ENCODE peak calls at places on chromosomes 13 and 19, in eight cellular contexts. X is IMR-90; U is left ventricle myocardium inferior; I is Caco-2; W is OCI-LY7; K is spleen; J is CD8-positive, alpha-beta T cell; H is aorta. V is an unnamed sample.

GRCh38 chr13:92315265-92315664 is 911.3 kb upstream of the GPC6 start:
- DNase-seq in I (no peak), H (no peak), W (no peak), K (no peak), X (no peak), J (no peak), U (no peak), V (no peak)

GRCh38 chr19:29579308-29579910 is 26.7 kb upstream of the POP4 start:
- DNase-seq in I (no peak), U (no peak), J (no peak), W (no peak), X (no peak), H (no peak), K (no peak), V (no peak)

GRCh38 chr13:23254506-23254905 is 73.7 kb downstream of the SGCG start:
- DNase-seq in X (no peak), J (no peak), H (no peak), K (no peak), U (no peak), I (no peak), W (no peak), V (no peak)

GRCh38 chr13:33893559-33893958 is 75.6 kb downstream of the RFC3 start:
- DNase-seq in K (no peak), W (no peak), U (no peak), X (no peak), I (no peak), J (no peak), H (no peak), V (no peak)

GRCh38 chr19:51250786-51251452 is at the start of gene SIGLECL1:
- DNase-seq in I (no peak), X (no peak), U (no peak), W (no peak), K (no peak), J (no peak), H (no peak), V (no peak)

GRCh38 chr13:43815204-43815603 is 28.4 kb upstream of the ENOX1 start:
- DNase-seq in H (no peak), W (no peak), U (no peak), K (no peak), J (no peak), I (peak), X (peak), V (no peak)

GRCh38 chr13:97125810-97126738 is 96.1 kb upstream of the MBNL2 start:
- DNase-seq in H (no peak), U (peak), J (no peak), X (peak), I (no peak), K (no peak), W (no peak), V (no peak)

GRCh38 chr19:33811736-33812387 is 15.2 kb downstream of the KCTD15 start:
- DNase-seq in H (peak), W (no peak), U (no peak), I (no peak), J (no peak), K (peak), X (peak), V (no peak)

GRCh38 chr13:66219493-66219892 is 1010.6 kb downstream of the PCDH9 start:
- DNase-seq in K (no peak), J (no peak), W (no peak), I (no peak), X (no peak), U (no peak), H (no peak), V (no peak)

GRCh38 chr19:40465025-40465780 is at the start of gene BLVRB:
- DNase-seq in H (no peak), I (no peak), X (peak), K (no peak), W (peak), J (no peak), U (no peak), V (no peak)

GRCh38 chr13:112355274-112355843 is 20.8 kb upstream of the SPACA7 start:
- DNase-seq in X (no peak), W (no peak), J (no peak), I (no peak), K (no peak), H (no peak), U (no peak), V (no peak)

GRCh38 chr19:12918253-12918652 is 840 bp downstream of the SYCE2 start:
- DNase-seq in H (no peak), K (no peak), U (no peak), I (no peak), W (no peak), J (no peak), X (no peak), V (no peak)

GRCh38 chr13:102139626-102140025 is 262.2 kb downstream of the FGF14 start:
- DNase-seq in I (no peak), X (no peak), H (no peak), J (no peak), U (no peak), W (no peak), K (no peak), V (no peak)

GRCh38 chr13:112059457-112060317 is 7.3 kb upstream of the SOX1 start:
- DNase-seq in W (no peak), I (no peak), X (no peak), J (no peak), H (no peak), U (no peak), K (no peak), V (no peak)

DNA sequence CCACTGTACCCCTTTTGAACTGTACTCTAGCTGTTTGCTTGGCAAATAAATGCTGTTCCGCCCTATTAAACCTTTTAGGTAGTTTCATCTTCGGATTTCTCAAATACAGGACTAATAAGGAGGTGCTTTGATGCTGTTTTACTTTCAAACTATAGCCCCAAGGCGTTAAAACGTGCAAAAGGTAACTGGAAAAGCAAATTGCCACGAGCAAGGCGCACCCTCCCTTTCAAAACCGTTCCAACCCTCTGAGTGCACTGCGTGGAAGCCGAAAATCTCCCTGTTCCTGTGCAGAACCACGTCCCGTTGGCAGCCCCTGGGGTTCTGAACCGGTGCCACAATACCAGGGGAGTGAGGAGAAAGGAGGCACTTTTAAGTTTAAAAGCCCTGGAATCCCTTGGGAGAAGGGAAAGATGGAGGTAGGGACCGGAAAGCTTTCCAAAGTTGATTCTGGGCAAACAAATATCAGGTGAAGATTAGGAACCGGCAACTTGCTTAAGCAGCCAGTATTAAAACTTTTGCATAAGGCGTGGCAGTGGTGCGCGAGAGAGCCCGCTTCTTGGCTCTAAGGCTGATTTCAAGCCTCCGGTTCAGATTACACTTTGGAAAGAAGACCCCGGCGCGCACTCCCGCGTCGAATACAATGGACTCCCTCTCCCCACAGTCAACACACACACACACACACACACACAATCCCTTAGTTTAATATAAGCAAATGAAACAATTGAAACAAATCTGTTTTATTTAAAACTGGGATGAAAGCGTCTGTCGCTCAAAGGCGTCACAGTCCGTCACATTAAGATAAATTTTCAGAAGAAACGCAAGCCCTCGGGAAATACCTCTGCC is 9.5 kb downstream of the POU4F1 start:
- DNase-seq in W (no peak), X (no peak), I (no peak), U (no peak), H (no peak), K (no peak), J (no peak), V (no peak)
- H3K4me3 ChIP-seq in W (no peak), X (no peak), I (no peak), U (no peak), H (no peak), K (no peak), J (no peak), V (no peak)

DNA sequence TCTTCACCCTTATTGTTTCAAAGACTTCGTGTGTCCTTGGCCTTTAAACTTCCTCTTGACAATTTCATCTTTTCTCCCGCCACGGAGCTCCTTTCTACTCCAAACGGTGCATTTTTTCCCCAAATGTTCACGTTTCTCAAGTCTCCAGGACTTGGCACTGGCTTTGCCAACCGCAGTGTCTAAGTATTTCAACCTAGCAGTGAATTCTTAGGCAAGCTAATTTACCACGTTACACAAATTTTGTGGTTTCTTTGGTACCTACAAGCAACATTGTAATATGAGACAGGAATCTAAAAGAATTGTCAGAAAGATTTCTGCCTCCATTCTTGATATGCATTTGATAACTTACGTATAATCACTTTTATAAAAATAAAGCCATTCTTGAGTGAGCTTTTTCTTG is 10.8 kb downstream of the ZIC2 start:
- DNase-seq in K (no peak), H (no peak), W (no peak), X (no peak), J (no peak), U (no peak), I (no peak), V (no peak)
- H3K4me3 ChIP-seq in K (no peak), H (no peak), W (no peak), X (no peak), J (no peak), U (no peak), I (no peak), V (no peak)

GRCh38 chr19:821976-822773 is 420 bp upstream of the PLPPR3 start:
- DNase-seq in H (no peak), K (no peak), W (no peak), X (no peak), I (no peak), J (no peak), U (no peak), V (no peak)
- H3K4me3 ChIP-seq in H (no peak), K (peak), W (no peak), X (peak), I (peak), J (no peak), U (peak), V (peak)

GRCh38 chr19:10110972-10111317 is 548 bp upstream of the P2RY11 start:
- DNase-seq in J (no peak), H (no peak), X (no peak), I (no peak), K (no peak), W (no peak), U (no peak), V (no peak)
- H3K4me3 ChIP-seq in J (no peak), H (no peak), X (no peak), I (no peak), K (peak), W (no peak), U (no peak), V (no peak)

DNA sequence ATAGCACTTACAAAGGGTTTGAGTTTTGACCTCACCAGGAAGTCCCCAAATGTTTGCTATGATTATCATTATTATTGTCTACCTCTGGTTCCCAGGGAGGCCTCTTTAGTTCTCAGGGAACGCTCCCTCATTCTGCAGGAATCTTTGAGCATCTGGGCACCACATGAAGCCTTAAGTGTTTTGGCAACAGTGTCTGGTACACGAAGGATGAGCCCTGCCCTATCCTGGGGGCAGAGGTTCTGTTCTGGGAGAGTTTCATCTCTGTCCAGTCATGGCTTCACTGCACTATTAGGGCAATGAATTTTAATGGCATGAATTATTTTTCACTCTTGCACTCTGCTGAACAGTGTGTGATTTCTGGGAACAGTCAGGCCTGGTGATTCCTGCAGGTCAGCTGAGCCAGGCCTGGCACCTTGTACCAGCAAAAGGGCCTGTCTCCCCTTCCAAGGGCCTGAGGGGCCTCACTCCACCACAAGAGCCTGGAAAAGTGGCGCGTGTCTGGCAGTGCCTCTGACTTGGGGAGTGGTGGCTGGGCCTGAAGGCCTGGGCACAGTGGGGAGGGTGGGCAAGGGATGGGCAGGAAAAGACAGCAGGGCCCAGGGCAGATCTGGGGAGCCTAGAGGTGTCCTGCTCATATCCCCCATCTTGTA is 4.6 kb downstream of the FAM187B start:
- DNase-seq in X (no peak), J (no peak), U (no peak), I (no peak), H (no peak), K (no peak), W (no peak), V (no peak)
- H3K4me3 ChIP-seq in X (no peak), J (no peak), U (no peak), I (no peak), H (no peak), K (no peak), W (no peak), V (no peak)